ENCODE peak calls at places on chromosomes 11 and 22, in five cellular contexts. One of them, this sample, is unnamed.

GRCh38 chr22:38817196-38817595 is 23.3 kb upstream of the DNAL4 start:
- DNase-seq in kidney: no peak
- DNase-seq in mammary epithelial cell: no peak
- DNase-seq in brain microvascular endothelial cell: no peak
- DNase-seq in HAP-1: no peak
- DNase-seq in this sample: no peak

GRCh38 chr11:44852952-44853351 is 97.7 kb downstream of the TP53I11 start:
- DNase-seq in brain microvascular endothelial cell: no peak
- DNase-seq in kidney: no peak
- DNase-seq in mammary epithelial cell: no peak
- DNase-seq in HAP-1: no peak
- DNase-seq in this sample: no peak

GRCh38 chr11:91136631-91137030 is 913.8 kb upstream of the CHORDC1 start:
- DNase-seq in brain microvascular endothelial cell: no peak
- DNase-seq in kidney: no peak
- DNase-seq in mammary epithelial cell: no peak
- DNase-seq in HAP-1: no peak
- DNase-seq in this sample: no peak

GRCh38 chr11:9219572-9219971 is 45.6 kb downstream of the DENND5A start:
- DNase-seq in mammary epithelial cell: peak; percentile 41
- DNase-seq in HAP-1: peak; percentile 48
- DNase-seq in kidney: no peak
- DNase-seq in brain microvascular endothelial cell: peak; percentile 32
- DNase-seq in this sample: no peak

GRCh38 chr11:45900916-45901617 is 6.0 kb downstream of the FREY1 start:
- DNase-seq in HAP-1: no peak
- DNase-seq in mammary epithelial cell: no peak
- DNase-seq in kidney: peak; percentile 75
- DNase-seq in brain microvascular endothelial cell: no peak
- DNase-seq in this sample: no peak

GRCh38 chr11:96254087-96254486 is 88.9 kb downstream of the MAML2 start:
- DNase-seq in brain microvascular endothelial cell: peak; percentile 76
- DNase-seq in HAP-1: no peak
- DNase-seq in kidney: no peak
- DNase-seq in mammary epithelial cell: peak; percentile 65
- DNase-seq in this sample: no peak

GRCh38 chr11:82682003-82682751 is 51.5 kb downstream of the FAM181B start:
- DNase-seq in brain microvascular endothelial cell: peak; percentile 49
- DNase-seq in mammary epithelial cell: peak; percentile 62
- DNase-seq in HAP-1: peak; percentile 77
- DNase-seq in kidney: no peak
- DNase-seq in this sample: no peak

GRCh38 chr22:25736378-25737011 is 5.5 kb upstream of the MYO18B start:
- DNase-seq in mammary epithelial cell: no peak
- DNase-seq in HAP-1: no peak
- DNase-seq in kidney: no peak
- DNase-seq in brain microvascular endothelial cell: no peak
- DNase-seq in this sample: no peak

GRCh38 chr11:11973866-11974265 is 34.6 kb downstream of the DKK3 start:
- DNase-seq in HAP-1: no peak
- DNase-seq in kidney: no peak
- DNase-seq in brain microvascular endothelial cell: no peak
- DNase-seq in mammary epithelial cell: no peak
- DNase-seq in this sample: no peak

GRCh38 chr11:5004429-5005274 is 10.0 kb downstream of the OR51L1 start:
- DNase-seq in mammary epithelial cell: peak; percentile 63
- DNase-seq in brain microvascular endothelial cell: peak; percentile 68
- DNase-seq in HAP-1: peak; percentile 44
- DNase-seq in kidney: no peak
- DNase-seq in this sample: no peak

GRCh38 chr11:17974246-17974645 is 38.6 kb downstream of the SERGEF start:
- DNase-seq in mammary epithelial cell: no peak
- DNase-seq in kidney: no peak
- DNase-seq in brain microvascular endothelial cell: no peak
- DNase-seq in HAP-1: no peak
- DNase-seq in this sample: no peak

DNA sequence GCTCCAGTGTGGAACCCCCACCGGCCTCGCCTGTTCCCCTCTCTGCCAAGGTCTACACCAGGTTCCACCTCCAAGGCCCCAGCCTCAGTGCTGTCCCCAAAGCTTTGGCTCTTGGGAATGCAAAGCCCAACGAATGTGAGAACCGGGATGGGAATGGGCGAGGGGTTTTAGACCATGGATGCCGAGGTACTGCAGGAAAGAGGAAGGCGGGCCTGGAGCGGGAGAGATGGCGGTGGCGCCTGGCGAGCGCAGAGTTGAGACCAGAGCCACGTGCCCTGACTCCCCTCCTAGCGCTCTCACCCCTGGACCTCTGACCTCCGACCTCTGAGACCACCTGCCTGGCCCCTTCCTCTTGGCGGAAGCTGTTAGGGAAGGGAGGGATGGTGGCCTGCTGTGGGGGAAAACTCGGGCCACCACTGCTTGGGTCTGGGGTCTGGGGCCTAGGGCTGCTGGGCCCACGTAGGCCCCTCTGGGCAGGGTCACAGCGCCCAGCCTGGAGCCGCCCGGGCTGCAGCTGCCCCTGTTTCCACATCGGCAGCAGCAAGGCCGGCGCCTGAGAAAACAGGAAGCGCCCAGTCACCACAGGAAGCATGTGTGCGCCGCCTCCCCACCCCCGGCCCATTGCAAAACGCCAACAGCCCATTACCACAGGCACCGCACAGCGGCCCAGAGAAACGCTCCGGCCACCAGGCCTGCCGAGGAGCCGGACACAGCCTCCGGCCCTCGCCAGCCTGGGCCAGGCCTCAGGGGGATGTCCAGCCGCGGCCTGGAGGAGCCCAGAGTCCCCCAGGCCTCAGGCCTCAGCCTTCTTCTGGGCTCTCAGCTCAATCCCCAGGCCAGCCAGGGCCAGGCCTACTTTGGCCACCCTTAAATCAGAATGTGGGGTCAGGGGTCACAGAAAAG is 13.8 kb upstream of the SLC39A13 start:
- DNase-seq in mammary epithelial cell: no peak
- DNase-seq in brain microvascular endothelial cell: peak; percentile 62
- DNase-seq in HAP-1: no peak
- DNase-seq in kidney: peak; percentile 84
- DNase-seq in this sample: no peak
- H3K4me3 ChIP-seq in mammary epithelial cell: no peak overlapping the region
- H3K4me3 ChIP-seq in brain microvascular endothelial cell: no peak overlapping the region
- H3K4me3 ChIP-seq in HAP-1: no peak overlapping the region
- H3K4me3 ChIP-seq in kidney: no peak overlapping the region
- H3K4me3 ChIP-seq in this sample: peak overlapping the region; percentile 13

DNA sequence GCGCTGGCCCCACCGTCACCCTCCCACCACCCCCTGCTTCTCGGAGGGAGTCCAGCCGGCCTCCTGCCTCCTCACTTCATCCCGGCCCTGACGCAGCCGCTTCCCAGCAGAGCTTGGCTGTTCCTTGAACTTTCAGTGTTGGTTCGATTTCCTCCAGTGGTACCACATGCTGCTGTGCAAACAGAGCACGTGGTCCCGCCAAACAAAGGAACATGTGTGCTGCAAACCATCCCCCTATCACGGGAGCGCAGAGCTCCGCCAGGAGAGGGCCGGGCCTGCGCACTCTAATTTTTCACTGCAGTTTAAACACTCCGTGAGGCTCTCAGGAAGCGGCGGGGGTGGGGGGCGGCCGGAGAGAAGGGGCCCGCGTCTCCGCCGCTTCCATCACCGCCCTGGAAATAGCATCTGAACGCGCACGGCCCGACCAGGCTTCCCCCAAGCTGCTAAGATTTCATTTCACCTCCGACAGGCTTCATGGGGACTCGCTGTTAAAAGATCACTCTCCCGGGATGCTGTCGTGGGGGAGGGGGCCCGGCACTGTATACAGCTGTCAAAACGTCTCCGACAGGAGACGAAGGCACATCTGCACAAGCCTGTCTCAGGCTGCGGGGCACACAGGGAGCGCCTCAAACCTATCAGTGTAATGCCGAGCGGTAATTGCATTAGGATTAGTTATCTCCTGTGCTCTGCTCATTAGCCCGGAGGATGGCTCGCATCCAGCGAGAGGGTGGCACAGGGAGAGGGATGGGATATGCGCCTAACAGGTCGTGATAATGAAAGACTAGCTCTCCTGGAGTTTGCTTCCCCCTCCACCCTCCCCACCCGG is 269.9 kb upstream of the SORL1-AS1 start:
- DNase-seq in brain microvascular endothelial cell: peak; percentile 84
- DNase-seq in kidney: peak; percentile 93
- DNase-seq in HAP-1: no peak
- DNase-seq in mammary epithelial cell: peak; percentile 22
- DNase-seq in this sample: peak; percentile 85
- H3K4me3 ChIP-seq in brain microvascular endothelial cell: peak overlapping the region; percentile 52
- H3K4me3 ChIP-seq in kidney: peak overlapping the region; percentile 26
- H3K4me3 ChIP-seq in HAP-1: no peak overlapping the region
- H3K4me3 ChIP-seq in mammary epithelial cell: peak overlapping the region; percentile 37
- H3K4me3 ChIP-seq in this sample: peak overlapping the region; percentile 44

GRCh38 chr22:17350292-17350691 is 19.0 kb upstream of the CECR2 start:
- DNase-seq in HAP-1: no peak
- DNase-seq in kidney: no peak
- DNase-seq in mammary epithelial cell: no peak
- DNase-seq in brain microvascular endothelial cell: peak; percentile 22
- DNase-seq in this sample: no peak

GRCh38 chr22:17347724-17348123 is 21.5 kb upstream of the CECR2 start:
- DNase-seq in kidney: no peak
- DNase-seq in brain microvascular endothelial cell: no peak
- DNase-seq in mammary epithelial cell: no peak
- DNase-seq in HAP-1: no peak
- DNase-seq in this sample: no peak

GRCh38 chr22:17346578-17346977 is 22.7 kb upstream of the CECR2 start:
- DNase-seq in kidney: no peak
- DNase-seq in mammary epithelial cell: no peak
- DNase-seq in brain microvascular endothelial cell: no peak
- DNase-seq in HAP-1: no peak
- DNase-seq in this sample: no peak

GRCh38 chr22:17349172-17349571 is 20.1 kb upstream of the CECR2 start:
- DNase-seq in HAP-1: no peak
- DNase-seq in kidney: no peak
- DNase-seq in brain microvascular endothelial cell: no peak
- DNase-seq in mammary epithelial cell: no peak
- DNase-seq in this sample: no peak

GRCh38 chr22:17348464-17349103 is 20.7 kb upstream of the CECR2 start:
- DNase-seq in kidney: no peak
- DNase-seq in mammary epithelial cell: no peak
- DNase-seq in HAP-1: no peak
- DNase-seq in brain microvascular endothelial cell: no peak
- DNase-seq in this sample: no peak
- H3K4me3 ChIP-seq in kidney: no peak overlapping the region
- H3K4me3 ChIP-seq in mammary epithelial cell: no peak overlapping the region
- H3K4me3 ChIP-seq in HAP-1: no peak overlapping the region
- H3K4me3 ChIP-seq in brain microvascular endothelial cell: no peak overlapping the region
- H3K4me3 ChIP-seq in this sample: no peak overlapping the region

GRCh38 chr22:46730568-46731245 is 7.3 kb downstream of the CERK start:
- DNase-seq in brain microvascular endothelial cell: no peak
- DNase-seq in mammary epithelial cell: no peak
- DNase-seq in HAP-1: no peak
- DNase-seq in kidney: no peak
- DNase-seq in this sample: no peak
- H3K4me3 ChIP-seq in brain microvascular endothelial cell: no peak overlapping the region
- H3K4me3 ChIP-seq in mammary epithelial cell: no peak overlapping the region
- H3K4me3 ChIP-seq in HAP-1: no peak overlapping the region
- H3K4me3 ChIP-seq in kidney: no peak overlapping the region
- H3K4me3 ChIP-seq in this sample: no peak overlapping the region

GRCh38 chr11:116171271-116172140 is 601.3 kb downstream of the BUD13 start:
- DNase-seq in kidney: no peak
- DNase-seq in brain microvascular endothelial cell: no peak
- DNase-seq in mammary epithelial cell: no peak
- DNase-seq in HAP-1: no peak
- DNase-seq in this sample: no peak

GRCh38 chr11:116169776-116170175 is 603.0 kb downstream of the BUD13 start:
- DNase-seq in mammary epithelial cell: no peak
- DNase-seq in brain microvascular endothelial cell: no peak
- DNase-seq in HAP-1: no peak
- DNase-seq in kidney: no peak
- DNase-seq in this sample: no peak

GRCh38 chr11:116172156-116172555 is 600.6 kb downstream of the BUD13 start:
- DNase-seq in kidney: no peak
- DNase-seq in brain microvascular endothelial cell: no peak
- DNase-seq in HAP-1: no peak
- DNase-seq in mammary epithelial cell: no peak
- DNase-seq in this sample: no peak

GRCh38 chr11:116168459-116168787 is 604.4 kb downstream of the BUD13 start:
- DNase-seq in mammary epithelial cell: no peak
- DNase-seq in kidney: no peak
- DNase-seq in brain microvascular endothelial cell: no peak
- DNase-seq in HAP-1: no peak
- DNase-seq in this sample: no peak

DNA sequence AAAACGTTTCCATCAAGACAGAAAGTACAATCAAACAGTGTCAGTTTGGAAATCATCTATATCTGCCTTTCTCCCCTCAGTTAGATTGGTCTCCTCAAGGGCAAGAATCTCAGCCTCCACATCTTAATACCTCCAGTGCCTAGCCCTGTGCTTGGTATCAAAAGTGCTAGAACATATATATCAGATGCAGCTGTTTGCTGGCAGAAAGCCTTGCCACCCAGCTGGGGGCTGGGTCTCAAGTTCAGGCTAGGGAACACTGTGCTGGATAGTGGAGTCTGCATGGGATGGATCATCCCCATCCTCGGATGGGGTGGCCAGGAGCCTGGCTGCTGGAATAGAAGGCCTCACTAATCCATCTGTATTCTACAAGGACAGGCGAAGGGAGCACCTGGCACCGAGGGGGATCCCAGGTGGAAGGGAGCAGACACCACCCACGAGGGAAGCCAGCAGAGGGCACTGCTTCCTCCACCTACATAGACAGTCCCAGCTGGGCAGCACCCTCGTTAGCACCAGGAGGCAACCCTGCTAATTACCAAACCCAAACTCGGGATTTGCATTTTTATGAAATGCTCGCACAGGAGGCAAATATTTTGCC is 602.2 kb downstream of the BUD13 start:
- DNase-seq in brain microvascular endothelial cell: no peak
- DNase-seq in kidney: no peak
- DNase-seq in mammary epithelial cell: no peak
- DNase-seq in HAP-1: no peak
- DNase-seq in this sample: no peak
- H3K4me3 ChIP-seq in brain microvascular endothelial cell: no peak overlapping the region
- H3K4me3 ChIP-seq in kidney: no peak overlapping the region
- H3K4me3 ChIP-seq in mammary epithelial cell: no peak overlapping the region
- H3K4me3 ChIP-seq in HAP-1: no peak overlapping the region
- H3K4me3 ChIP-seq in this sample: no peak overlapping the region